ENCODE peak calls at places on chromosomes 12 and 14, in four cellular contexts. One of them, this sample, is unnamed.

GRCh38 chr12:12813120-12814101 is at the start of gene DDX47:
- DNase-seq in AG04450: peak; percentile 74
- DNase-seq in GM23338: peak; percentile 97
- DNase-seq in astrocyte of the cerebellum: peak; percentile 82
- DNase-seq in this sample: peak; percentile 66

GRCh38 chr12:67714648-67715047 is 66.1 kb downstream of the DYRK2 start:
- DNase-seq in AG04450: no peak
- DNase-seq in GM23338: no peak
- DNase-seq in astrocyte of the cerebellum: no peak
- DNase-seq in this sample: no peak

GRCh38 chr12:123490089-123490488 is 32.1 kb downstream of the SNRNP35 start:
- DNase-seq in GM23338: no peak
- DNase-seq in astrocyte of the cerebellum: no peak
- DNase-seq in AG04450: no peak
- DNase-seq in this sample: no peak

GRCh38 chr14:30875788-30876053 is 1.4 kb downstream of the COCH start:
- DNase-seq in AG04450: no peak
- DNase-seq in GM23338: peak; percentile 48
- DNase-seq in astrocyte of the cerebellum: no peak
- DNase-seq in this sample: no peak

GRCh38 chr14:75229923-75230792 is 48.5 kb upstream of the FOS start:
- DNase-seq in AG04450: no peak
- DNase-seq in GM23338: peak; percentile 70
- DNase-seq in astrocyte of the cerebellum: no peak
- DNase-seq in this sample: peak; percentile 68

GRCh38 chr12:5395443-5396401 is 36.2 kb upstream of the NTF3 start:
- DNase-seq in astrocyte of the cerebellum: no peak
- DNase-seq in AG04450: no peak
- DNase-seq in GM23338: peak; percentile 11
- DNase-seq in this sample: no peak

GRCh38 chr12:47820631-47821345 is 1.1 kb upstream of the HDAC7 start:
- DNase-seq in astrocyte of the cerebellum: peak; percentile 90
- DNase-seq in GM23338: peak; percentile 92
- DNase-seq in AG04450: peak; percentile 88
- DNase-seq in this sample: peak; percentile 95

GRCh38 chr12:65712264-65713004 is 111.8 kb upstream of the HMGA2 start:
- DNase-seq in AG04450: no peak
- DNase-seq in astrocyte of the cerebellum: no peak
- DNase-seq in GM23338: no peak
- DNase-seq in this sample: no peak

GRCh38 chr12:67091204-67091603 is 178.0 kb upstream of the CAND1 start:
- DNase-seq in GM23338: no peak
- DNase-seq in AG04450: no peak
- DNase-seq in astrocyte of the cerebellum: no peak
- DNase-seq in this sample: peak; percentile 83

GRCh38 chr12:21940549-21940948 is 677 bp downstream of the ABCC9 start:
- DNase-seq in AG04450: no peak
- DNase-seq in GM23338: peak; percentile 36
- DNase-seq in astrocyte of the cerebellum: no peak
- DNase-seq in this sample: no peak

GRCh38 chr12:122238861-122239260 is 13.0 kb upstream of the DIABLO start:
- DNase-seq in astrocyte of the cerebellum: no peak
- DNase-seq in AG04450: no peak
- DNase-seq in GM23338: no peak
- DNase-seq in this sample: no peak

GRCh38 chr14:32208490-32208889 is 5.4 kb upstream of the RNU6-8 start:
- DNase-seq in GM23338: no peak
- DNase-seq in AG04450: no peak
- DNase-seq in astrocyte of the cerebellum: no peak
- DNase-seq in this sample: no peak

GRCh38 chr12:106764738-106765137 is 9.7 kb upstream of the RIC8B start:
- DNase-seq in AG04450: no peak
- DNase-seq in astrocyte of the cerebellum: no peak
- DNase-seq in GM23338: no peak
- DNase-seq in this sample: no peak

GRCh38 chr12:63931703-63932102 is 87.2 kb downstream of the SRGAP1 start:
- DNase-seq in GM23338: no peak
- DNase-seq in astrocyte of the cerebellum: no peak
- DNase-seq in AG04450: no peak
- DNase-seq in this sample: no peak

GRCh38 chr12:46267618-46268348 is 1.1 kb downstream of the SLC38A1 start:
- DNase-seq in GM23338: no peak
- DNase-seq in AG04450: no peak
- DNase-seq in astrocyte of the cerebellum: no peak
- DNase-seq in this sample: no peak

GRCh38 chr12:110647669-110648068 is 33.7 kb downstream of the TCTN1 start:
- DNase-seq in GM23338: no peak
- DNase-seq in astrocyte of the cerebellum: no peak
- DNase-seq in AG04450: no peak
- DNase-seq in this sample: no peak

GRCh38 chr14:99352688-99353280 is 80.8 kb upstream of the BCL11B start:
- DNase-seq in GM23338: no peak
- DNase-seq in AG04450: no peak
- DNase-seq in astrocyte of the cerebellum: no peak
- DNase-seq in this sample: no peak

GRCh38 chr14:54472291-54472690 is 16.5 kb downstream of the GMFB start:
- DNase-seq in astrocyte of the cerebellum: no peak
- DNase-seq in AG04450: no peak
- DNase-seq in GM23338: no peak
- DNase-seq in this sample: peak; percentile 13

GRCh38 chr12:125079943-125080645 is 14.9 kb downstream of the AACS start:
- DNase-seq in AG04450: no peak
- DNase-seq in astrocyte of the cerebellum: no peak
- DNase-seq in GM23338: no peak
- DNase-seq in this sample: no peak

GRCh38 chr12:94290353-94290752 is 142.0 kb downstream of the PLXNC1 start:
- DNase-seq in GM23338: no peak
- DNase-seq in astrocyte of the cerebellum: no peak
- DNase-seq in AG04450: no peak
- DNase-seq in this sample: no peak

GRCh38 chr14:99271951-99272668 is at the start of gene BCL11B:
- DNase-seq in GM23338: peak; percentile 92
- DNase-seq in AG04450: peak; percentile 23
- DNase-seq in astrocyte of the cerebellum: peak; percentile 81
- DNase-seq in this sample: peak; percentile 82

GRCh38 chr14:74456684-74457083 is 30.7 kb upstream of the SYNDIG1L start:
- DNase-seq in astrocyte of the cerebellum: no peak
- DNase-seq in GM23338: no peak
- DNase-seq in AG04450: no peak
- DNase-seq in this sample: no peak

GRCh38 chr14:93155667-93156066 is 29.0 kb downstream of the MOAP1 start:
- DNase-seq in astrocyte of the cerebellum: no peak
- DNase-seq in GM23338: no peak
- DNase-seq in AG04450: no peak
- DNase-seq in this sample: no peak

GRCh38 chr14:77615231-77616132 is 955 bp downstream of the SPTLC2 start:
- DNase-seq in GM23338: peak; percentile 39
- DNase-seq in astrocyte of the cerebellum: no peak
- DNase-seq in AG04450: no peak
- DNase-seq in this sample: peak; percentile 44

GRCh38 chr12:5432011-5432400 is at the start of gene NTF3:
- DNase-seq in GM23338: peak; percentile 82
- DNase-seq in astrocyte of the cerebellum: no peak
- DNase-seq in AG04450: peak; percentile 39
- DNase-seq in this sample: no peak

GRCh38 chr12:25894759-25895158 is 63.7 kb upstream of the RASSF8 start:
- DNase-seq in AG04450: no peak
- DNase-seq in astrocyte of the cerebellum: no peak
- DNase-seq in GM23338: no peak
- DNase-seq in this sample: no peak

DNA sequence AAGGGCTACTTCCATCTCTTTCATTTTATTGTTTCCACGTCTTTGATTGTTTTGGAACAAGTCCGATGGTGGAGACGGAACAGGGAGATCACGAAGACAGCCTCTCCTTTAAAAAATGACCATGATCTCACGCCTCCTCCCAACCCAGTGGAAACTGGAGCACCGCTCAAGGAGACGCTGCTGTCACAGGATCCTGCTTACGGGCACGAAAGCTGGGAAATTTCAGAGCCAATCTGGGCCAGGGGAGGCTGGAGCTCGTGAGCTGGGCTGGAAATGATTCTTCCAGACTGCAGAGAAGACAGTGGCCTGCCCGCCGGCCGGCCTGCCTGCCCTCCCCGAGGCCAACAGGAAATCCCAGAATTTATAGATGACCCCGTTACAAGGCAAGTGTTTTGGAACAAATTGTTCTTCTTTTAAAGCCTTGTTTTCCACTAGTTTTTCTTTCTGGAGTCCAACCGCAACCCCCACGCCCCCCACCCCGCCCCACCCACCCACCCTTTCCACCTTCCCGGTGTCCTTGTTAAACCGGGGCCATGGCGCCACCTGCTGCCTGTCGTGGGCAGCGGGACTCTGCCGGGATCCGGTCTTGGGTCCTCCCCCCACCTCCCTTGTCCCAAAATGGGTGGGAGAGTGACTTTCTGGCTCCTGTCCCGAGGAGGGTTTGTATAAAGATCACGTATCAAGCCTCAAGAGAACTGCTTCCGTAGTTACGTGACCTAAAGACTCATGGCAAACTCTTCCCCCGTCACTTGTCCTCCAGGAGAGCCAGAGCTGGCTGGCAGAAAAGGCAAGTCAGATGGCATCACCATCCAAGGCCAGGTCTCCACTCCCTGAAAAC is 40.3 kb downstream of the MAP1LC3B2 start:
- DNase-seq in AG04450: peak; percentile 20
- DNase-seq in GM23338: peak; percentile 86
- DNase-seq in astrocyte of the cerebellum: peak; percentile 24
- DNase-seq in this sample: no peak
- TF ChIP-seq CTCF in AG04450: peak; percentile 66
- TF ChIP-seq CTCF in GM23338: peak; percentile 53
- TF ChIP-seq CTCF in astrocyte of the cerebellum: peak; percentile 64
- TF ChIP-seq CTCF in this sample: peak; percentile 71

DNA sequence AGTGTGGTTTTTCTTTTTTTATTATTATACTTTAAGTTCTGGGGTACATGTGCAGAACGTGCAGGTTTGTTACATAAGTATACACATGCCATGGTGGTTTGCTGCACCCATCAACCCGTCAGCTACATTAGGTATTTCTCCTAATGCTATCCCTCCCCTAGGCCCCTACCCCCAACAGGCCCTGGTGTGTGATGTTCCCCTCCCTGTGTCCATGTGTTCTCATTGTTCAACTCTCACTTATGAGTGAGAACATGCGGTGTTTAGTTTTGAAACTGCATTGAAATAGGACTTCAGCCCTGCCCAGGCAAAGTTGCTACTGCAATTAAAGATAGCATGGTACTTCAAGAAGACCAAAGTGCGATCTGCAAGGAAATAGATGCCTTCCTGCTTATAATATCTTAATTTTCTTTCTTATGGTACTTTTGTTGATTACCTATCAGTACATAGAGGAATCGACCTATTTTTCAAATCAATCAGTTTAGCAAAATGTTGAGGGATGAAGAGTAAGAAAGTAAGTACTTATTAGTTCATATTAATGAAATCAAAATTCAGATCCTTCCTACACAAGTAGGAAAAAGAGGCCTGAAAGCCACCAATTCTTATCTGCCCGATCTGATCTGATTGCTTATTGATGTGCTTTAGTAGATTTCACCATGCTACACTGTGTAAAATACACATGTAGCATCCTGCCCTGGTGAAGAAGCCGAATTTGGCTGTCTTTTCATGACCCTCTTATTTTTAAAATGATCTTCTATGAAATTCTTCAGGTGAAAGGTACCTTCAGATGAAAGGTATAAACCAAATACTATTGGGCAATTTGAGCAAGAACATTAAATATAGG is 1.6 kb downstream of the LTA4H start:
- DNase-seq in AG04450: no peak
- DNase-seq in GM23338: no peak
- DNase-seq in astrocyte of the cerebellum: no peak
- DNase-seq in this sample: no peak
- H3K4me3 ChIP-seq in AG04450: peak overlapping the region; percentile 95
- H3K4me3 ChIP-seq in GM23338: peak overlapping the region; percentile 90
- H3K4me3 ChIP-seq in astrocyte of the cerebellum: peak overlapping the region; percentile 89
- H3K4me3 ChIP-seq in this sample: peak overlapping the region; percentile 98

GRCh38 chr14:89956294-89957009 is 725 bp downstream of the TDP1 start:
- DNase-seq in astrocyte of the cerebellum: peak; percentile 73
- DNase-seq in GM23338: peak; percentile 78
- DNase-seq in AG04450: peak; percentile 56
- DNase-seq in this sample: no peak
- TF ChIP-seq CTCF in astrocyte of the cerebellum: no peak
- TF ChIP-seq CTCF in GM23338: no peak
- TF ChIP-seq CTCF in AG04450: no peak
- TF ChIP-seq CTCF in this sample: no peak

GRCh38 chr14:90198541-90198940 is 57.8 kb upstream of the PSMC1 start:
- DNase-seq in AG04450: no peak
- DNase-seq in GM23338: no peak
- DNase-seq in astrocyte of the cerebellum: no peak
- DNase-seq in this sample: no peak
- H3K4me3 ChIP-seq in AG04450: no peak overlapping the region
- H3K4me3 ChIP-seq in GM23338: no peak overlapping the region
- H3K4me3 ChIP-seq in astrocyte of the cerebellum: no peak overlapping the region
- H3K4me3 ChIP-seq in this sample: no peak overlapping the region

GRCh38 chr14:23339506-23340268 is 13.0 kb downstream of the SLC22A17 start:
- DNase-seq in GM23338: peak; percentile 48
- DNase-seq in AG04450: no peak
- DNase-seq in astrocyte of the cerebellum: no peak
- DNase-seq in this sample: no peak

GRCh38 chr14:23335623-23336022 is 14.4 kb downstream of the PABPN1 start:
- DNase-seq in astrocyte of the cerebellum: no peak
- DNase-seq in GM23338: no peak
- DNase-seq in AG04450: no peak
- DNase-seq in this sample: no peak
- TF ChIP-seq CTCF in astrocyte of the cerebellum: no peak
- TF ChIP-seq CTCF in GM23338: no peak
- TF ChIP-seq CTCF in AG04450: no peak
- TF ChIP-seq CTCF in this sample: no peak

GRCh38 chr14:23612802-23613201 is 23.4 kb upstream of the DHRS2 start:
- DNase-seq in AG04450: no peak
- DNase-seq in GM23338: no peak
- DNase-seq in astrocyte of the cerebellum: no peak
- DNase-seq in this sample: no peak
- H3K4me3 ChIP-seq in AG04450: no peak overlapping the region
- H3K4me3 ChIP-seq in GM23338: no peak overlapping the region
- H3K4me3 ChIP-seq in astrocyte of the cerebellum: no peak overlapping the region
- H3K4me3 ChIP-seq in this sample: no peak overlapping the region

DNA sequence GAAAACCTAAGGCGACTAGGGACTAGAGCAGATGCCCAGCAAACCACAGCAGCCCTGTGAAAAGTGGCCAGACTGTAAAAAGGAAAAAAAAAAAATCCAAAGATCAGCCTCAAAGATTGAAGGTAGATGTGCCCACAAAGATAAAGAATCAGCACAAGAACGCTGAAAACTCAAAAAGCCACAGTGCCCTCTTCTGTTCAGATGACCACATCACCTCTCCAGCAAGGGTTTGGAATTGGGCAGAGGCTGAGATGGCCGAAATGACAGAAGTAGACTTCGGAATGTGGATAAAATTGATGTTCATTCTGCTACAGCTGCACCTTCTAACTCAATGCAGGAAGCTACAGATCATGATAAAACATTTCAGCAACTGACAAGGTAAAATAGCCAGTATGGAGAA is 154.4 kb downstream of the GPHN start:
- DNase-seq in astrocyte of the cerebellum: no peak
- DNase-seq in GM23338: peak; percentile 58
- DNase-seq in AG04450: no peak
- DNase-seq in this sample: no peak
- TF ChIP-seq CTCF in astrocyte of the cerebellum: peak; percentile 27
- TF ChIP-seq CTCF in GM23338: peak; percentile 75
- TF ChIP-seq CTCF in AG04450: peak; percentile 56
- TF ChIP-seq CTCF in this sample: peak; percentile 61